ENCODE peak calls at places on chromosomes 16 and 17, in six cellular contexts. O, A, K, J, H and Q are unnamed samples.

GRCh38 chr17:30780343-30780742 is 44.1 kb downstream of the CRLF3 start:
- DNase-seq in J (no peak), K (no peak), A (no peak), O (no peak), H (no peak), Q (no peak)

GRCh38 chr16:30069575-30070462 is 4.3 kb downstream of the ALDOA start:
- DNase-seq in H (no peak), O (no peak), A (no peak), K (no peak), J (no peak), Q (no peak)

GRCh38 chr17:30336369-30337171 is 2.7 kb upstream of the TMIGD1 start:
- DNase-seq in O (no peak), A (peak; percentile 55), K (peak; percentile 45), H (peak; percentile 44), J (peak; percentile 91), Q (peak; percentile 89)

GRCh38 chr17:67137026-67137370 is 92.6 kb downstream of the CACNG1 start:
- DNase-seq in H (no peak), K (no peak), J (no peak), O (no peak), A (no peak), Q (no peak)

GRCh38 chr17:35160354-35161201 is 13.0 kb downstream of the UNC45B start:
- DNase-seq in H (no peak), J (no peak), A (peak; percentile 46), O (no peak), K (no peak), Q (no peak)

GRCh38 chr17:46117850-46118696 is 75.2 kb downstream of the KANSL1 start:
- DNase-seq in A (no peak), J (no peak), K (no peak), H (no peak), O (no peak), Q (no peak)

GRCh38 chr16:4767872-4768548 is 1.0 kb upstream of the ZNF500 start:
- DNase-seq in J (no peak), H (no peak), O (no peak), K (peak; percentile 66), A (no peak), Q (no peak)

GRCh38 chr17:81004336-81005015 is 12.8 kb downstream of the CHMP6 start:
- DNase-seq in K (no peak), J (no peak), H (no peak), O (no peak), A (peak; percentile 42), Q (no peak)

GRCh38 chr17:7818026-7818425 is 16.0 kb upstream of the KDM6B start:
- DNase-seq in O (no peak), A (no peak), H (no peak), K (no peak), J (no peak), Q (no peak)

GRCh38 chr17:1956134-1956533 is 69.0 kb downstream of the RTN4RL1 start:
- DNase-seq in O (no peak), A (no peak), J (no peak), K (no peak), H (no peak), Q (no peak)

GRCh38 chr16:1212616-1213194 is 12.4 kb downstream of the TPSG1 start:
- DNase-seq in O (no peak), A (no peak), J (no peak), H (no peak), K (no peak), Q (no peak)

GRCh38 chr17:5065227-5065744 is 13.0 kb upstream of the ZFP3 start:
- DNase-seq in A (no peak), J (no peak), K (no peak), H (no peak), O (no peak), Q (no peak)